ENCODE peak calls at places on chromosomes 4 and X, in eight cellular contexts. S is A549, M is fibroblast of pulmonary artery, L is hepatocyte, E is HFF-Myc, T is AG04449, C is fibroblast of lung, Q is H9. K is an unnamed sample.

GRCh38 chrX:129360175-129360574 is 163.1 kb downstream of the SMARCA1 start:
- DNase-seq in S (peak; percentile 60), M (peak; percentile 56), L (peak; percentile 53), E (peak; percentile 10), T (no peak), C (peak; percentile 41), Q (peak; percentile 52), K (peak; percentile 18)

GRCh38 chr4:38669233-38669632 is 5.2 kb downstream of the KLF3 start:
- DNase-seq in S (no peak), M (peak; percentile 56), L (no peak), E (no peak), T (no peak), C (no peak), Q (no peak), K (no peak)

GRCh38 chr4:176011523-176011922 is 54.1 kb upstream of the WDR17 start:
- DNase-seq in S (no peak), M (no peak), L (no peak), E (no peak), T (no peak), C (no peak), Q (no peak), K (no peak)

GRCh38 chrX:108000751-108001150 is 18.6 kb upstream of the TEX13B start:
- DNase-seq in S (peak; percentile 2), M (peak; percentile 13), L (no peak), E (no peak), T (no peak), C (peak; percentile 0), Q (no peak), K (no peak)

GRCh38 chr4:37568494-37568893 is 117.7 kb downstream of the RELL1 start:
- DNase-seq in S (no peak), M (no peak), L (no peak), E (no peak), T (no peak), C (no peak), Q (no peak), K (no peak)

GRCh38 chr4:106690487-106690886 is 321.9 kb upstream of the GIMD1 start:
- DNase-seq in S (no peak), M (peak; percentile 54), L (no peak), E (no peak), T (peak; percentile 23), C (peak; percentile 28), Q (no peak), K (no peak)

GRCh38 chr4:127788517-127788916 is 6.4 kb downstream of the HSPA4L start:
- DNase-seq in S (peak; percentile 14), M (peak; percentile 4), L (no peak), E (no peak), T (no peak), C (no peak), Q (no peak), K (no peak)

GRCh38 chr4:85028910-85029309 is 62.4 kb upstream of the WDFY3 start:
- DNase-seq in S (peak; percentile 7), M (peak; percentile 70), L (peak; percentile 12), E (peak; percentile 14), T (no peak), C (peak; percentile 58), Q (no peak), K (no peak)

GRCh38 chrX:134377537-134377936 is 82.4 kb upstream of the HPRT1 start:
- DNase-seq in S (peak; percentile 62), M (peak; percentile 67), L (peak; percentile 34), E (no peak), T (peak; percentile 5), C (peak; percentile 65), Q (no peak), K (no peak)

GRCh38 chrX:106170318-106170717 is 2.2 kb downstream of the PWWP3B start:
- DNase-seq in S (peak; percentile 10), M (peak; percentile 59), L (peak; percentile 21), E (no peak), T (no peak), C (peak; percentile 4), Q (no peak), K (no peak)

GRCh38 chr4:22029803-22030202 is 81.2 kb upstream of the KCNIP4 start:
- DNase-seq in S (no peak), M (no peak), L (no peak), E (no peak), T (no peak), C (no peak), Q (no peak), K (no peak)

GRCh38 chr4:66564901-66565648 is 894.8 kb upstream of the EPHA5 start:
- DNase-seq in S (peak; percentile 95), M (peak; percentile 87), L (peak; percentile 58), E (no peak), T (no peak), C (peak; percentile 67), Q (no peak), K (no peak)

GRCh38 chrX:23661671-23662070 is 5.6 kb upstream of the PRDX4 start:
- DNase-seq in S (no peak), M (no peak), L (no peak), E (no peak), T (no peak), C (peak; percentile 34), Q (no peak), K (no peak)

GRCh38 chr4:162510937-162511336 is 347.1 kb upstream of the FSTL5 start:
- DNase-seq in S (no peak), M (no peak), L (no peak), E (no peak), T (no peak), C (no peak), Q (no peak), K (no peak)

GRCh38 chr4:32172761-32173160 is 1452.6 kb downstream of the PCDH7 start:
- DNase-seq in S (peak; percentile 40), M (peak; percentile 53), L (no peak), E (no peak), T (no peak), C (peak; percentile 5), Q (no peak), K (no peak)

GRCh38 chrX:72060196-72060974 is 71.3 kb downstream of the RTL5 start:
- DNase-seq in S (peak; percentile 18), M (peak; percentile 32), L (no peak), E (no peak), T (no peak), C (no peak), Q (peak; percentile 59), K (no peak)

GRCh38 chrX:8105531-8105930 is 65.5 kb downstream of the VCX2 start:
- DNase-seq in S (no peak), M (no peak), L (no peak), E (no peak), T (no peak), C (no peak), Q (no peak), K (no peak)

GRCh38 chr4:56430203-56430602 is 5.2 kb downstream of the PPAT start:
- DNase-seq in S (no peak), M (no peak), L (no peak), E (no peak), T (no peak), C (no peak), Q (no peak), K (no peak)

GRCh38 chrX:49230500-49231232 is 2.5 kb downstream of the CACNA1F start:
- DNase-seq in S (no peak), M (no peak), L (peak; percentile 55), E (no peak), T (no peak), C (no peak), Q (peak; percentile 86), K (peak; percentile 78)
- TF ChIP-seq CTCF in S (no peak), M (no peak), L (no peak), E (no peak), T (no peak), C (peak; percentile 15), Q (peak; percentile 33), K (peak; percentile 29)

GRCh38 chr4:40261246-40262078 is 64.6 kb downstream of the RHOH start:
- DNase-seq in S (no peak), M (no peak), L (no peak), E (no peak), T (no peak), C (no peak), Q (no peak), K (no peak)
- TF ChIP-seq CTCF in S (no peak), M (no peak), L (no peak), E (no peak), T (no peak), C (no peak), Q (no peak), K (no peak)

GRCh38 chr4:34178476-34178875 is 2065.8 kb downstream of the ARAP2 start:
- DNase-seq in S (no peak), M (no peak), L (no peak), E (no peak), T (no peak), C (no peak), Q (no peak), K (no peak)

GRCh38 chr4:34181891-34182290 is 2062.4 kb downstream of the ARAP2 start:
- DNase-seq in S (peak; percentile 89), M (peak; percentile 96), L (no peak), E (no peak), T (no peak), C (peak; percentile 57), Q (no peak), K (no peak)

GRCh38 chr4:34181311-34181808 is 2063.0 kb downstream of the ARAP2 start:
- DNase-seq in S (peak; percentile 90), M (peak; percentile 94), L (no peak), E (peak; percentile 82), T (peak; percentile 85), C (peak; percentile 81), Q (no peak), K (no peak)

GRCh38 chr4:34182346-34182745 is 2062.0 kb downstream of the ARAP2 start:
- DNase-seq in S (peak; percentile 73), M (peak; percentile 92), L (no peak), E (no peak), T (no peak), C (peak; percentile 62), Q (no peak), K (no peak)

DNA sequence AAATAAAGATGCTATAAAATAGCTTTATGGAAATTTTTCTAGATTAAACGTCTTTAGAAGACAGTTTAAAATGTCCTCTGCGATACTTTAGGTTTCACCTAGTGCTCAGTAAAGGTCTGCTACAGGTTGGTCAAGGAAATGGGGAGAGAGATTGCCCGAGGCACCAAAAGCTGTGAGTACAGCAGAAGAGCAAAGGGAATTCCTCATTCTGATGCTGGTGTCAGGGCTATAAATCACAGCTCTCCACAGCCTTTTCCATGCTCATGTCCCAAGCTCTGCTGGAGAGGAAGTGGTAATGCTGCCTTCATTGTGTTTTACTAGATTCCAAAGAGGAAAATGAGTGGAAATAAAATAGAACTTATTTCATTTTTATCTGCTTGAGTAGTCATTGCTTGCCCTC is 2060.4 kb downstream of the ARAP2 start:
- DNase-seq in S (no peak), M (peak; percentile 8), L (no peak), E (no peak), T (no peak), C (no peak), Q (no peak), K (no peak)
- TF ChIP-seq CTCF in S (no peak), M (no peak), L (no peak), E (no peak), T (no peak), C (no peak), Q (no peak), K (no peak)

DNA sequence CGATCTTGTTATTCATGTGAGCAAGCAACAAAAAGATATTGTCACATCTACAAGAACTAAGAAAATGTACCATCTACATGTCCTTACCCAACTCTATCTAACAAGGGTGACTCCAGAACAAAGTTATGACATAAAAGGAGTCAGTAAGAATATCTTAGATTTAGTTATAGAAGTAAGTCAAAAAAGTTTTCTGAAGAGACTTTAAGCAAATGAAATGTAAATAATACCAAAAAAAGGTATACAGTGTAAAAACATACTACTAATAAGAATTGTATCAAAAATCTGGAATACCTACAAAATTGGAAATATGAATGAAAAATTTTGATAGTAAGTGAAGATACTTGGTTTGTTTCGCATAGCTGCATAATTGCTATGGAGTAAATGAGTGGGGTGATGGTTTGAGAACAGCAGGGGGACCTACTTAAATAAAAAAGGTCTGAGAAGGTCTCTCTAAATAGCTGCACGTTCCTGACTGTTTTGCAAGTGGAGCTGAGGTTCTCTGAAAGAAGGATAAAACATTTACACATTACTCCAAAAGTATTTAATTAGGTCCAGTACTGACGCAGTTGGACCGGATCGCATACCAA is 51.0 kb upstream of the ENPP6 start:
- DNase-seq in S (peak; percentile 17), M (peak; percentile 34), L (no peak), E (no peak), T (no peak), C (peak; percentile 21), Q (peak; percentile 4), K (no peak)
- TF ChIP-seq CTCF in S (no peak), M (no peak), L (no peak), E (no peak), T (no peak), C (peak; percentile 3), Q (peak; percentile 9), K (no peak)

K was measured in GM10248.